ENCODE peak calls at places on chromosome X, in eight cellular contexts. One of them, this sample, is unnamed.

GRCh38 chrX:106168107-106168506 is at the start of gene PWWP3B:
- DNase-seq in breast epithelium: peak; percentile 50
- DNase-seq in heart right ventricle: peak; percentile 26
- DNase-seq in Peyer's patch: no peak
- DNase-seq in tibial nerve: peak; percentile 31
- DNase-seq in thyroid gland: peak; percentile 78
- DNase-seq in neural progenitor cell: peak; percentile 71
- DNase-seq in testis: peak; percentile 90
- DNase-seq in this sample: no peak

GRCh38 chrX:72475338-72475737 is 97.3 kb downstream of the HDAC8 start:
- DNase-seq in breast epithelium: no peak
- DNase-seq in heart right ventricle: no peak
- DNase-seq in Peyer's patch: no peak
- DNase-seq in tibial nerve: no peak
- DNase-seq in thyroid gland: peak; percentile 3
- DNase-seq in neural progenitor cell: no peak
- DNase-seq in testis: no peak
- DNase-seq in this sample: no peak

GRCh38 chrX:357693-358471 is 28.8 kb downstream of the PPP2R3B start:
- DNase-seq in breast epithelium: no peak
- DNase-seq in heart right ventricle: no peak
- DNase-seq in Peyer's patch: no peak
- DNase-seq in tibial nerve: no peak
- DNase-seq in thyroid gland: no peak
- DNase-seq in neural progenitor cell: no peak
- DNase-seq in testis: no peak
- DNase-seq in this sample: no peak

GRCh38 chrX:41518841-41519220 is 71.7 kb downstream of the NYX start:
- DNase-seq in breast epithelium: no peak
- DNase-seq in heart right ventricle: no peak
- DNase-seq in Peyer's patch: no peak
- DNase-seq in tibial nerve: no peak
- DNase-seq in thyroid gland: no peak
- DNase-seq in neural progenitor cell: no peak
- DNase-seq in testis: no peak
- DNase-seq in this sample: no peak

GRCh38 chrX:65677954-65678469 is 10.6 kb downstream of the MSN start:
- DNase-seq in breast epithelium: no peak
- DNase-seq in heart right ventricle: no peak
- DNase-seq in Peyer's patch: no peak
- DNase-seq in tibial nerve: peak; percentile 52
- DNase-seq in thyroid gland: no peak
- DNase-seq in neural progenitor cell: no peak
- DNase-seq in testis: peak; percentile 23
- DNase-seq in this sample: no peak

GRCh38 chrX:69618803-69619202 is 2.9 kb downstream of the EDA start:
- DNase-seq in breast epithelium: no peak
- DNase-seq in heart right ventricle: no peak
- DNase-seq in Peyer's patch: no peak
- DNase-seq in tibial nerve: no peak
- DNase-seq in thyroid gland: peak; percentile 15
- DNase-seq in neural progenitor cell: peak; percentile 14
- DNase-seq in testis: peak; percentile 14
- DNase-seq in this sample: no peak

GRCh38 chrX:9765737-9766098 is at the start of gene GPR143:
- DNase-seq in breast epithelium: no peak
- DNase-seq in heart right ventricle: no peak
- DNase-seq in Peyer's patch: no peak
- DNase-seq in tibial nerve: no peak
- DNase-seq in thyroid gland: peak; percentile 27
- DNase-seq in neural progenitor cell: peak; percentile 31
- DNase-seq in testis: peak; percentile 18
- DNase-seq in this sample: no peak

GRCh38 chrX:131728295-131729145 is 184.6 kb downstream of the OR13H1 start:
- DNase-seq in breast epithelium: no peak
- DNase-seq in heart right ventricle: no peak
- DNase-seq in Peyer's patch: peak; percentile 90
- DNase-seq in tibial nerve: no peak
- DNase-seq in thyroid gland: no peak
- DNase-seq in neural progenitor cell: no peak
- DNase-seq in testis: peak; percentile 13
- DNase-seq in this sample: no peak

GRCh38 chrX:39196192-39197102 is 395.2 kb downstream of the MID1IP1 start:
- DNase-seq in breast epithelium: no peak
- DNase-seq in heart right ventricle: no peak
- DNase-seq in Peyer's patch: peak; percentile 69
- DNase-seq in tibial nerve: no peak
- DNase-seq in thyroid gland: no peak
- DNase-seq in neural progenitor cell: no peak
- DNase-seq in testis: peak; percentile 24
- DNase-seq in this sample: no peak

GRCh38 chrX:132101206-132101605 is 26.6 kb downstream of the FRMD7 start:
- DNase-seq in breast epithelium: no peak
- DNase-seq in heart right ventricle: no peak
- DNase-seq in Peyer's patch: no peak
- DNase-seq in tibial nerve: no peak
- DNase-seq in thyroid gland: no peak
- DNase-seq in neural progenitor cell: no peak
- DNase-seq in testis: no peak
- DNase-seq in this sample: no peak

GRCh38 chrX:50117477-50117876 is 83.3 kb downstream of the AKAP4 start:
- DNase-seq in breast epithelium: no peak
- DNase-seq in heart right ventricle: no peak
- DNase-seq in Peyer's patch: peak; percentile 47
- DNase-seq in tibial nerve: no peak
- DNase-seq in thyroid gland: no peak
- DNase-seq in neural progenitor cell: no peak
- DNase-seq in testis: no peak
- DNase-seq in this sample: no peak

GRCh38 chrX:107710617-107711391 is 64.8 kb downstream of the TSC22D3 start:
- DNase-seq in breast epithelium: no peak
- DNase-seq in heart right ventricle: no peak
- DNase-seq in Peyer's patch: peak; percentile 80
- DNase-seq in tibial nerve: peak; percentile 76
- DNase-seq in thyroid gland: no peak
- DNase-seq in neural progenitor cell: peak; percentile 56
- DNase-seq in testis: peak; percentile 64
- DNase-seq in this sample: peak; percentile 55

GRCh38 chrX:131987252-131987651 is 35.9 kb upstream of the STK26 start:
- DNase-seq in breast epithelium: no peak
- DNase-seq in heart right ventricle: no peak
- DNase-seq in Peyer's patch: no peak
- DNase-seq in tibial nerve: no peak
- DNase-seq in thyroid gland: no peak
- DNase-seq in neural progenitor cell: no peak
- DNase-seq in testis: no peak
- DNase-seq in this sample: peak; percentile 11

GRCh38 chrX:54483946-54484345 is 12.1 kb downstream of the FGD1 start:
- DNase-seq in breast epithelium: no peak
- DNase-seq in heart right ventricle: no peak
- DNase-seq in Peyer's patch: no peak
- DNase-seq in tibial nerve: no peak
- DNase-seq in thyroid gland: no peak
- DNase-seq in neural progenitor cell: no peak
- DNase-seq in testis: no peak
- DNase-seq in this sample: no peak

GRCh38 chrX:154738013-154738738 is 12.7 kb downstream of the GAB3 start:
- DNase-seq in breast epithelium: no peak
- DNase-seq in heart right ventricle: peak; percentile 43
- DNase-seq in Peyer's patch: peak; percentile 72
- DNase-seq in tibial nerve: no peak
- DNase-seq in thyroid gland: no peak
- DNase-seq in neural progenitor cell: no peak
- DNase-seq in testis: peak; percentile 44
- DNase-seq in this sample: no peak

GRCh38 chrX:2286731-2287130 is 214.0 kb downstream of the DHRSX start:
- DNase-seq in breast epithelium: no peak
- DNase-seq in heart right ventricle: no peak
- DNase-seq in Peyer's patch: no peak
- DNase-seq in tibial nerve: no peak
- DNase-seq in thyroid gland: no peak
- DNase-seq in neural progenitor cell: no peak
- DNase-seq in testis: no peak
- DNase-seq in this sample: no peak
- H3K4me3 ChIP-seq in breast epithelium: no peak overlapping the region
- H3K4me3 ChIP-seq in heart right ventricle: no peak overlapping the region
- H3K4me3 ChIP-seq in Peyer's patch: no peak overlapping the region
- H3K4me3 ChIP-seq in tibial nerve: no peak overlapping the region
- H3K4me3 ChIP-seq in thyroid gland: no peak overlapping the region
- H3K4me3 ChIP-seq in neural progenitor cell: no peak overlapping the region
- H3K4me3 ChIP-seq in testis: no peak overlapping the region
- H3K4me3 ChIP-seq in this sample: no peak overlapping the region

DNA sequence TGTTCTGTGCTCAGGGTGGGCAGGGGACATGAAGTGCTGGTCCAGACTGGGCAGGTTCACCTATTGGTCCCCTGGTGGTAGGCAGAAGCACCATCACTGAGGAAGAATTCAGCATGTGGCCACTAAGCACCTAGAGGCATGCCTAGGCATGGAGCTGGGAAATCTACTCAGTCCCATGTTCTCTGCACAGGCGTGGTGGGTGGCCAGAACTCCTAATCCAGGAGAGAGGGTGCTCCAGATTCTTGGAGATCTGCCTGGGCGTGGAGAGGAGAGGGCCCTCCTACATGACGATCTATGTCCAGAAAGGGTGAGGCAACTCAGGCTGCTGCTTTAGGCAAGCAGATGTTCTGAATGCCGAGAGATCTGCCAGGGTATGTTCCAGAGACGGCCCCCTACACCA is 44.6 kb upstream of the MAGEC2 start:
- DNase-seq in breast epithelium: no peak
- DNase-seq in heart right ventricle: no peak
- DNase-seq in Peyer's patch: no peak
- DNase-seq in tibial nerve: no peak
- DNase-seq in thyroid gland: no peak
- DNase-seq in neural progenitor cell: no peak
- DNase-seq in testis: no peak
- DNase-seq in this sample: no peak
- TF ChIP-seq CTCF in breast epithelium: no peak
- TF ChIP-seq CTCF in heart right ventricle: no peak
- TF ChIP-seq CTCF in Peyer's patch: no peak
- TF ChIP-seq CTCF in tibial nerve: no peak
- TF ChIP-seq CTCF in thyroid gland: no peak
- TF ChIP-seq CTCF in neural progenitor cell: no peak
- TF ChIP-seq CTCF in testis: no peak
- TF ChIP-seq CTCF in this sample: no peak

GRCh38 chrX:2342281-2342688 is 158.5 kb downstream of the DHRSX start:
- DNase-seq in breast epithelium: no peak
- DNase-seq in heart right ventricle: peak; percentile 59
- DNase-seq in Peyer's patch: no peak
- DNase-seq in tibial nerve: no peak
- DNase-seq in thyroid gland: no peak
- DNase-seq in neural progenitor cell: no peak
- DNase-seq in testis: no peak
- DNase-seq in this sample: no peak

GRCh38 chrX:2343413-2343812 is 157.4 kb downstream of the DHRSX start:
- DNase-seq in breast epithelium: no peak
- DNase-seq in heart right ventricle: no peak
- DNase-seq in Peyer's patch: no peak
- DNase-seq in tibial nerve: no peak
- DNase-seq in thyroid gland: no peak
- DNase-seq in neural progenitor cell: no peak
- DNase-seq in testis: no peak
- DNase-seq in this sample: no peak

GRCh38 chrX:2346158-2346557 is 154.6 kb downstream of the DHRSX start:
- DNase-seq in breast epithelium: no peak
- DNase-seq in heart right ventricle: no peak
- DNase-seq in Peyer's patch: no peak
- DNase-seq in tibial nerve: no peak
- DNase-seq in thyroid gland: no peak
- DNase-seq in neural progenitor cell: no peak
- DNase-seq in testis: no peak
- DNase-seq in this sample: no peak

GRCh38 chrX:2345562-2345961 is 155.2 kb downstream of the DHRSX start:
- DNase-seq in breast epithelium: no peak
- DNase-seq in heart right ventricle: no peak
- DNase-seq in Peyer's patch: no peak
- DNase-seq in tibial nerve: no peak
- DNase-seq in thyroid gland: no peak
- DNase-seq in neural progenitor cell: no peak
- DNase-seq in testis: no peak
- DNase-seq in this sample: no peak

GRCh38 chrX:2342878-2343277 is 157.9 kb downstream of the DHRSX start:
- DNase-seq in breast epithelium: no peak
- DNase-seq in heart right ventricle: no peak
- DNase-seq in Peyer's patch: no peak
- DNase-seq in tibial nerve: no peak
- DNase-seq in thyroid gland: no peak
- DNase-seq in neural progenitor cell: no peak
- DNase-seq in testis: no peak
- DNase-seq in this sample: no peak
- H3K36me3 ChIP-seq in breast epithelium: no peaks in the 10 kb centered on the region
- H3K36me3 ChIP-seq in heart right ventricle: peaks cover 14% of the 10 kb centered on the region
- H3K36me3 ChIP-seq in Peyer's patch: no peaks in the 10 kb centered on the region
- H3K36me3 ChIP-seq in tibial nerve: peaks cover 23% of the 10 kb centered on the region
- H3K36me3 ChIP-seq in thyroid gland: no peaks in the 10 kb centered on the region
- H3K36me3 ChIP-seq in neural progenitor cell: no peaks in the 10 kb centered on the region
- H3K36me3 ChIP-seq in testis: no peaks in the 10 kb centered on the region
- H3K36me3 ChIP-seq in this sample: no peaks in the 10 kb centered on the region

GRCh38 chrX:149860445-149860844 is 20.5 kb upstream of the MAGEA8 start:
- DNase-seq in breast epithelium: no peak
- DNase-seq in heart right ventricle: no peak
- DNase-seq in Peyer's patch: no peak
- DNase-seq in tibial nerve: no peak
- DNase-seq in thyroid gland: no peak
- DNase-seq in neural progenitor cell: no peak
- DNase-seq in testis: no peak
- DNase-seq in this sample: no peak

GRCh38 chrX:149870840-149871239 is 10.1 kb upstream of the MAGEA8 start:
- DNase-seq in breast epithelium: no peak
- DNase-seq in heart right ventricle: no peak
- DNase-seq in Peyer's patch: no peak
- DNase-seq in tibial nerve: no peak
- DNase-seq in thyroid gland: no peak
- DNase-seq in neural progenitor cell: no peak
- DNase-seq in testis: no peak
- DNase-seq in this sample: no peak

GRCh38 chrX:149867488-149867887 is 13.5 kb upstream of the MAGEA8 start:
- DNase-seq in breast epithelium: no peak
- DNase-seq in heart right ventricle: no peak
- DNase-seq in Peyer's patch: no peak
- DNase-seq in tibial nerve: no peak
- DNase-seq in thyroid gland: no peak
- DNase-seq in neural progenitor cell: no peak
- DNase-seq in testis: no peak
- DNase-seq in this sample: no peak

DNA sequence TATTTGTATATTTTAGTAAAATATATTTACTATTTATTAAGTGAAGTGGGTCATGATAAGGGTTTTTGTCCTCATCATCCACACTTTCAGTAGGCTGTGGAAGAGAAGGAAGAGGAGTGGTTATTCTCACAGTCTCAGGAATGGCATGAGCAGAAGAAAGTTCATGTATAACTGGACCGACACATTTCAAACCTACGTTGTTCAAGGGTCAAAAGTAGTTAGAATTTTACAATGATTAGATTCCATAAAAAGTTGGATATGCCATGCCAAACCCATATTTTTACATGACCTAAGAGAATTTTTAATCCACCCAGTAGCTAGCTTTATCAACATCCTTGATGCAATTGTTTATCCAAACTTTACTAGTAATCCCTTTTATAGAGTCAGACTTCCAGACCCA is 15.6 kb upstream of the MAGEA8 start:
- DNase-seq in breast epithelium: no peak
- DNase-seq in heart right ventricle: no peak
- DNase-seq in Peyer's patch: no peak
- DNase-seq in tibial nerve: no peak
- DNase-seq in thyroid gland: no peak
- DNase-seq in neural progenitor cell: no peak
- DNase-seq in testis: no peak
- DNase-seq in this sample: no peak
- H3K4me3 ChIP-seq in breast epithelium: no peak overlapping the region
- H3K4me3 ChIP-seq in heart right ventricle: no peak overlapping the region
- H3K4me3 ChIP-seq in Peyer's patch: no peak overlapping the region
- H3K4me3 ChIP-seq in tibial nerve: no peak overlapping the region
- H3K4me3 ChIP-seq in thyroid gland: no peak overlapping the region
- H3K4me3 ChIP-seq in neural progenitor cell: no peak overlapping the region
- H3K4me3 ChIP-seq in testis: no peak overlapping the region
- H3K4me3 ChIP-seq in this sample: no peak overlapping the region